ENCODE peak calls at places on chromosome 15, in nine cellular contexts. U is tibial artery; V is AG10803; Q is OCI-LY7; J is fibroblast of villous mesenchyme; S is dorsolateral prefrontal cortex; Y is astrocyte of the spinal cord; W is sigmoid colon; X is CD8-positive, alpha-beta T cell. Z is an unnamed sample.

GRCh38 chr15:93173369-93173768 is 84.4 kb upstream of the RGMA start:
- DNase-seq in U (no peak), V (peak), Q (no peak), J (no peak), S (no peak), Y (peak), W (no peak), X (no peak), Z (no peak)

GRCh38 chr15:84702961-84703482 is 12.9 kb downstream of the SEC11A start:
- DNase-seq in U (peak), V (peak), Q (no peak), J (peak), S (peak), Y (peak), W (peak), X (no peak), Z (no peak)

GRCh38 chr15:68844856-68845550 is 24.3 kb upstream of the ANP32A start:
- DNase-seq in U (no peak), V (no peak), Q (peak), J (no peak), S (no peak), Y (no peak), W (no peak), X (no peak), Z (no peak)

GRCh38 chr15:66092053-66092976 is 161.2 kb downstream of the MEGF11 start:
- DNase-seq in U (peak), V (no peak), Q (no peak), J (no peak), S (no peak), Y (no peak), W (peak), X (no peak), Z (no peak)

GRCh38 chr15:68080783-68081182 is 26.7 kb downstream of the PIAS1 start:
- DNase-seq in U (no peak), V (no peak), Q (no peak), J (no peak), S (no peak), Y (no peak), W (no peak), X (no peak), Z (no peak)

GRCh38 chr15:53843869-53844569 is 84.6 kb upstream of the WDR72 start:
- DNase-seq in U (no peak), V (no peak), Q (no peak), J (no peak), S (no peak), Y (no peak), W (no peak), X (no peak), Z (no peak)

GRCh38 chr15:66252411-66253295 is 897 bp downstream of the MEGF11 start:
- DNase-seq in U (no peak), V (peak), Q (peak), J (peak), S (peak), Y (peak), W (peak), X (peak), Z (peak)

GRCh38 chr15:81516012-81516411 is 142.0 kb upstream of the TMC3 start:
- DNase-seq in U (no peak), V (no peak), Q (no peak), J (no peak), S (no peak), Y (no peak), W (no peak), X (no peak), Z (no peak)

GRCh38 chr15:66883322-66883911 is 181.4 kb downstream of the SMAD6 start:
- DNase-seq in U (peak), V (peak), Q (no peak), J (peak), S (peak), Y (peak), W (peak), X (no peak), Z (no peak)

GRCh38 chr15:34729056-34729455 is 25.7 kb downstream of the GJD2 start:
- DNase-seq in U (no peak), V (peak), Q (no peak), J (no peak), S (no peak), Y (no peak), W (no peak), X (no peak), Z (no peak)

GRCh38 chr15:80512729-80513670 is 108.8 kb downstream of the ARNT2 start:
- DNase-seq in U (no peak), V (peak), Q (peak), J (peak), S (peak), Y (peak), W (no peak), X (no peak), Z (no peak)

GRCh38 chr15:66737243-66738010 is 35.4 kb downstream of the SMAD6 start:
- DNase-seq in U (no peak), V (no peak), Q (no peak), J (no peak), S (no peak), Y (no peak), W (peak), X (no peak), Z (no peak)

GRCh38 chr15:42121667-42122066 is 27.3 kb upstream of the PLA2G4D start:
- DNase-seq in U (no peak), V (no peak), Q (no peak), J (no peak), S (no peak), Y (no peak), W (no peak), X (no peak), Z (no peak)

GRCh38 chr15:31034152-31034551 is 42.7 kb upstream of the MTMR10 start:
- DNase-seq in U (no peak), V (peak), Q (peak), J (no peak), S (no peak), Y (no peak), W (no peak), X (no peak), Z (no peak)

GRCh38 chr15:63189955-63190691 is 717 bp downstream of the RAB8B start:
- DNase-seq in U (no peak), V (no peak), Q (peak), J (no peak), S (no peak), Y (no peak), W (no peak), X (no peak), Z (no peak)

GRCh38 chr15:22969512-22969911 is 10.7 kb downstream of the CYFIP1 start:
- DNase-seq in U (no peak), V (no peak), Q (no peak), J (no peak), S (no peak), Y (no peak), W (no peak), X (no peak), Z (no peak)

GRCh38 chr15:27850961-27851636 is 248.0 kb downstream of the OCA2 start:
- DNase-seq in U (no peak), V (no peak), Q (no peak), J (no peak), S (no peak), Y (no peak), W (no peak), X (no peak), Z (no peak)

GRCh38 chr15:25481208-25481862 is 42.5 kb upstream of the UBE3A start:
- DNase-seq in U (no peak), V (no peak), Q (no peak), J (no peak), S (peak), Y (no peak), W (no peak), X (no peak), Z (no peak)

GRCh38 chr15:66128116-66128715 is 125.3 kb downstream of the MEGF11 start:
- DNase-seq in U (no peak), V (no peak), Q (no peak), J (no peak), S (no peak), Y (no peak), W (no peak), X (no peak), Z (no peak)

GRCh38 chr15:43776101-43776717 is 557 bp downstream of the ELL3 start:
- DNase-seq in U (peak), V (no peak), Q (peak), J (no peak), S (peak), Y (no peak), W (no peak), X (no peak), Z (peak)

GRCh38 chr15:58864602-58865419 is 68.7 kb downstream of the SLTM start:
- DNase-seq in U (no peak), V (peak), Q (no peak), J (peak), S (peak), Y (no peak), W (no peak), X (no peak), Z (peak)

GRCh38 chr15:52236015-52236414 is 44.8 kb upstream of the GNB5 start:
- DNase-seq in U (no peak), V (no peak), Q (no peak), J (no peak), S (no peak), Y (peak), W (no peak), X (no peak), Z (no peak)

DNA sequence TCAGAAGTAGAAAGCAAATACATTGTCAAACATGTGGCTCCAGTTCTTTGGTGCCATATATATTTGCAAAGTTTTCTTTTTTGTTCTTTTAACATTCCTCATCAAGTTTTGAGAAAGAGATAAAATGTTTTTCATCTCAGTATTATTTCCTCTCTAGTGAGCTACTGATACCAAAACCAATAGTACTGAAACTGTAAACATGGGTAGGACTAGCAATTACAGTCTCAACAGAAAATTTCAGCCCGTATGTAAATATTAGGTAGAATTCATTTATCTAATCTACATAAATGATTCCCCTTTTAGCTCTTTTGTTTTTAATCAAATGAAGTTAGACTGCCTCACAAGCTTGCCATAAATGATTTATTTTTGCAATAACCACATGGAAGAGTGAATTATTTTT is 21.4 kb downstream of the SECISBP2L start:
- DNase-seq in U (no peak), V (no peak), Q (no peak), J (no peak), S (no peak), Y (no peak), W (no peak), X (no peak), Z (peak)
- TF ChIP-seq CTCF in U (no peak), V (no peak), Q (no peak), J (no peak), S (no peak), Y (no peak), W (no peak), X (no peak), Z (no peak)

DNA sequence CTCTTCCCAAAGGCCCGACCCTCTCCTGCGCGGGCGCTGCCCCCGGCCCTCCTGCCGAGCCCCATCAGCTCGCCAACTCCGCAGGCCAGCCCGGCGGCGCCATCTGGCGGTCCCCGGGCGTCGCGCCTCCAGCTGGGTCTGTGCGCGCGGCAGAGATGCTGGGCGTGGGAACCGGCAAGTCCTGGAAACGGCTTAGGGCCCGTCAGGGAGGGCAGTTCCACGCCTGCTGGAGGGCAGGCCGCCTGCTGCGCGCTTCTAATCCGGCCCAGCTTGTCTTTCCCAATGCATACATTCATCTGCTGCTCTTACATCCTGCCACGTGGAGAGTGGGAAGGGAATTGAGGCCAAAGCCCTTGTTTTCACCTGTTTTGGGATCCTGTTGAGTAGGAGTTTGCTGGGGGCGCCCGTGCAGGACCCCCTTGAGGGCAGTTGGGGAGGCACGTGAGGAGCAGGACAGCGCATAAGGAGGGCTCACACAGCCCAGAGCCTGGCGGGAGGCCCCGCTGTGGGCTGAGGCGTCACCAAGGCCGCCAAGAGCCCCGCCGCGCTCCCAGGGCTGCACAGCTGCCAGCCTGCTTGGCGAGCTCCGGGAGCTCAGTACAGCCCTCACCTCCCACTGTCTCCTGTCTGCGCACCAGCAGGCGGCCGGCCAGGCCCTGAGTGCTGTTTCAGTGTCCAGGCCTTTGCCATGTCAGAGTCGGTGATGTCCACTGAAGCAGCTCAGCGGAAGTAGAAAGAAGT is 165.6 kb downstream of the NSMCE3 start:
- DNase-seq in U (no peak), V (peak), Q (peak), J (peak), S (peak), Y (peak), W (peak), X (peak), Z (peak)
- TF ChIP-seq CTCF in U (peak), V (peak), Q (peak), J (peak), S (peak), Y (peak), W (peak), X (peak), Z (peak)

GRCh38 chr15:71202712-71203111 is 87.4 kb downstream of the THSD4 start:
- DNase-seq in U (no peak), V (no peak), Q (no peak), J (no peak), S (no peak), Y (no peak), W (no peak), X (no peak), Z (no peak)

GRCh38 chr15:71199384-71200351 is 84.4 kb downstream of the THSD4 start:
- DNase-seq in U (no peak), V (peak), Q (no peak), J (no peak), S (no peak), Y (no peak), W (no peak), X (no peak), Z (no peak)

GRCh38 chr15:71201471-71201870 is 86.2 kb downstream of the THSD4 start:
- DNase-seq in U (no peak), V (no peak), Q (no peak), J (peak), S (no peak), Y (no peak), W (no peak), X (no peak), Z (no peak)

GRCh38 chr15:71207141-71207540 is 91.9 kb downstream of the THSD4 start:
- DNase-seq in U (no peak), V (no peak), Q (no peak), J (no peak), S (no peak), Y (no peak), W (no peak), X (no peak), Z (no peak)

DNA sequence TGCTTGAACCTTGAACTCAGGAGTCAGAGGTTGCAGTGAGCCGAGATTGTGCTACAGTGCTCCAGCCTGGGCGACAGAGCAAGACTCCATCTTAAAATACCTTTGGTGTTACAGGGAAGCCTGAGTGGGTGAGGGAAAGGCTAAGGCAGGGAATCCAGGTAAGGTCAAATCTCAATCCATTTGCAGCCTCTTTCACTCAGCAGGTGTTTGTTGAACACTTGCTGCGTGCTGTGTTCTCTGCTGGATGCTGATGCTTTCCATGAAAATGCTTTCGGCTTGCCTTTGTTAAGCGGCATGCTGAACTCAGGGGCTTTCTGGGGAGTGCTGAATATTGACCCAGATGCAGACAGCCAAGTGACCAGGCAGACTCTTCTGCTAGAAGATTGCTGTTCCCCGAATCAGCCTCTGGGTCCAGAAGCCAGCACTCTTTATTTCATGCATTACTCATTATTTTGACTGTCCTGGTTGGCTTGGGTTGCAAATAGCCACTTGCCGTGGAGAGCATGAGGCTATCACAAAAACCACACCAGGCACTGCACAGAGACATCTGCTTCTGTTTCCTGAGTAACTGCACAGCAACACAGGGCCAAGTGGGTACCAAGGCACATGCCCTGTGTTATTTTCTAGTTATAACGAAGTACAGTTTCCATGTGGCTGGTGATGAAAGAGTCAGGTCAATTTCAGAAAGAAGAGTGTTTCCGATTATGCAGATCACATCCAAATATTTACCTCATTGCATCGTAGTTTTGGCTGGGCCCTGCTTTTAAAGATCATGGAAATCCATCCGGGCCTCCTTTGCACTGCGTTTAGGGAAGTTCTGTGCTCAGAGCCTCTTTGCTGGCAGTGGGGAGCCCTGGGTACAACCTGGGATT is 88.5 kb downstream of the THSD4 start:
- DNase-seq in U (no peak), V (peak), Q (no peak), J (no peak), S (no peak), Y (no peak), W (no peak), X (no peak), Z (no peak)
- TF ChIP-seq CTCF in U (no peak), V (no peak), Q (no peak), J (no peak), S (no peak), Y (no peak), W (no peak), X (no peak), Z (no peak)

GRCh38 chr15:98570119-98570518 is 78.2 kb upstream of the IGF1R start:
- DNase-seq in U (no peak), V (no peak), Q (no peak), J (no peak), S (no peak), Y (no peak), W (no peak), X (no peak), Z (no peak)

GRCh38 chr15:98565566-98565965 is 82.8 kb upstream of the IGF1R start:
- DNase-seq in U (no peak), V (no peak), Q (no peak), J (no peak), S (no peak), Y (no peak), W (no peak), X (no peak), Z (no peak)

GRCh38 chr15:98567951-98568350 is 80.4 kb upstream of the IGF1R start:
- DNase-seq in U (no peak), V (no peak), Q (no peak), J (no peak), S (no peak), Y (no peak), W (no peak), X (no peak), Z (no peak)

DNA sequence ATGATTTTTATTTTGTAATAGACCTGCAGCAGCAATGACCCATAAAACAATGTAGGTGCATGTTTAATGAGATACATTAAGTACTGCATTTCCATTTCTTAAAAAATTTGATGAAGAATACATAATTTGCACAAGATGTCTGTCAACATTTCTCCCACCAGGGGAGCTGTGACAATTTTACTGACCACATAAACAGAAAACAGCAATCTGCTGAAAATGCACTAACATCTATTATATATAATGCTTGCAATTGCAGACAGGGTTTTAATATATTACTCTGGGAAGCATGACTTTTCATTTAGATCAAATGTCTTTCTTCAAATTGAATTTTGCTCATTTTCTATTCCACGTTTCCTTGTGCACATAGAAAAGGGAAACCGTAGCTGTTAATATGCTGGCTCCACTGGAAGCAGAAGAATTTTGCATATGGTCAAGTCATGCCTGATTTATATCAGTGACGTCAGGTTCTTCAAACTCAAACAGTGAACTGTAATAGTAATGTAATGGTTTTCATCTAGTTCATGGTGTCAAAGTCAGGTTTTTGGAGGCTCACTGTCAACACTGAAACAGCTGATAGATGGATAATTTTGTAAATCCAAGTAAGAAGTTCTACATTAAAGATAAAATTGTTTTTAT is 79.8 kb upstream of the IGF1R start:
- DNase-seq in U (no peak), V (no peak), Q (no peak), J (peak), S (no peak), Y (no peak), W (no peak), X (no peak), Z (no peak)
- TF ChIP-seq CTCF in U (peak), V (peak), Q (peak), J (peak), S (no peak), Y (no peak), W (no peak), X (no peak), Z (no peak)

DNA sequence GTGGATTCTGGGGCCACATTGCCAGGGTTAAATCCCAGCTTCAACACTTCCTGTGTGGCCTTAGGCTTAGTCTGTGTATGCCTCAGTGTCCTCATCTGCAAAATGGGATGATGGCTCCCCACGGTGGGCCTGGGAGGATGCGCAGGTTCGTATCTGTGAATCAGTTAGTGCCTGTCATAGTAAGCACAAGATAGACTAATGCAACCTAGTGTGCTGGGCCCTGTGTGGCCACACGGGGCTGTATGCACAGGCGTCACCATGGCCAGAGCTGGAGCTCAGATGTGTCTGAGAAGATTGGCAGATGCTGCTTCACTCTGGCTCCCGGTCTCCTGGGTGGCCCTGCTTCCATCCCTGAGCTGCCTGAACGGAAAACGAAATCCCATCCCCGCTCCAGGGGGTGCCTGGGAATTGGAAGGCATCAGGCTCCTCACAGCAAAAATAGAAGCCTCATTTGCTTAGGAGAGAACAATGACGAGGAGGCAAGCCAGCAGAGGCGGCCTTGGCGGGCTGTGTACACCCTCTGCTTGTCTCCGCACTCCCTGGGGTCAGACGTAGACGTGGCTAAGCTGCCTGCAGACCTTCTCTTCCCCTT is 103.6 kb downstream of the APBA2 start:
- DNase-seq in U (no peak), V (no peak), Q (peak), J (no peak), S (peak), Y (no peak), W (no peak), X (no peak), Z (no peak)
- TF ChIP-seq CTCF in U (no peak), V (peak), Q (peak), J (no peak), S (peak), Y (peak), W (no peak), X (no peak), Z (no peak)

DNA sequence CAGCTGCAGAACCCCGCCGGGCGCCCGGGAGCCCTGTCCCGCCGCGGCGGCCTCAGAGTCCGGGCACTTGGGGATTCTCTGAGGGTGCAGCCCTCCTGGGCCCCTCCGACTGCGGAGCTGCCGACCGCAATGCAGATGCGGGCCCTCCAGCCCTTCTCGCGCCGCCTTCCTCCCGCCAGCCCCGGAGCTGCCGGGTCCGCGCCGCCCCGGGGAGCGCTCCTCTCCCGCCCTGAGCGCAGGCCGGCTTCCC is 320 bp upstream of the ACAN start:
- DNase-seq in U (no peak), V (no peak), Q (no peak), J (no peak), S (no peak), Y (no peak), W (no peak), X (no peak), Z (no peak)
- TF ChIP-seq CTCF in U (no peak), V (no peak), Q (no peak), J (no peak), S (no peak), Y (no peak), W (no peak), X (no peak), Z (no peak)